ENCODE peak calls at places on chromosomes 13 and 19, in four cellular contexts. U is A673, L is upper lobe of left lung, D is sigmoid colon. V is an unnamed sample.
A peak's percentile ranks its signal among the peaks of the same experiment; 100 is the strongest.

GRCh38 chr13:71513414-71514063 is 353.5 kb downstream of the DACH1 start:
- DNase-seq in U (no peak), L (no peak), D (no peak), V (no peak)

GRCh38 chr13:94263038-94263437 is 216.4 kb downstream of the DCT start:
- DNase-seq in U (no peak), L (no peak), D (no peak), V (no peak)

GRCh38 chr19:3975637-3976087 is 4.8 kb upstream of the DAPK3 start:
- DNase-seq in U (no peak), L (no peak), D (no peak), V (no peak)

GRCh38 chr13:44052843-44053607 is 173.3 kb downstream of the LACC1 start:
- DNase-seq in U (no peak), L (peak; percentile 58), D (peak; percentile 62), V (no peak)

GRCh38 chr13:51659276-51660127 is 75.2 kb downstream of the WDFY2 start:
- DNase-seq in U (no peak), L (no peak), D (no peak), V (no peak)

GRCh38 chr19:53810891-53811290 is 13.2 kb downstream of the NLRP12 start:
- DNase-seq in U (no peak), L (no peak), D (no peak), V (no peak)

GRCh38 chr19:53912653-53913052 is 3.6 kb downstream of the CACNG7 start:
- DNase-seq in U (no peak), L (no peak), D (no peak), V (no peak)

GRCh38 chr13:72737033-72737432 is 9.3 kb downstream of the BORA start:
- DNase-seq in U (no peak), L (no peak), D (no peak), V (no peak)

GRCh38 chr19:35509018-35509652 is 4.3 kb downstream of the DMKN start:
- DNase-seq in U (no peak), L (peak; percentile 89), D (no peak), V (no peak)

GRCh38 chr13:99062593-99062992 is 84.7 kb upstream of the DOCK9 start:
- DNase-seq in U (peak; percentile 87), L (no peak), D (peak; percentile 74), V (no peak)

GRCh38 chr19:35403116-35403760 is 32.4 kb downstream of the GPR42 start:
- DNase-seq in U (no peak), L (no peak), D (no peak), V (no peak)

GRCh38 chr19:41263042-41263849 is 926 bp upstream of the HNRNPUL1 start:
- DNase-seq in U (no peak), L (peak; percentile 82), D (peak; percentile 89), V (peak; percentile 66)

DNA sequence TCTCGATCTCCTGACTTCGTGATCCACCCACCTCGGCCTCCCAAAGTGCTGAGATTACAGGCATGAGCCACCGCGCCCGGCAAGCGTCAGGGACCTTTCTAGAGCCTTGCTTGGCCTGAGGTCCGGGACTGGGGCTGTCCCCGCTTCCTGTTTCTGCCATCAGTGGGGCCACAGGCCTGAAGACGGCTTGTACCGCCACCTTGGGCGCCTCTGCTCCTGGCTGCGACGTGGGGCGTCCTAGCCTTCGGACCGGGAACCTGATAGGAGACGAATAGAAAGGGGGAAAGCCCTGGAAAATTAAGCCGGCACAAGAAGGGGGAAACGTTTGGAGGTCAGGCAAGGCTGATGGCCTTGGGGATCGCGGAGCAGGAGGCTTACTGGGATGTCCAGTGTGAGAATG is 35.1 kb downstream of the RNF6 start:
- DNase-seq in U (no peak), L (no peak), D (no peak), V (no peak)
- H3K4me3 ChIP-seq in U (peak overlapping the region; percentile 59), L (peak overlapping the region; percentile 77), D (peak overlapping the region; percentile 55), V (peak overlapping the region; percentile 60)

DNA sequence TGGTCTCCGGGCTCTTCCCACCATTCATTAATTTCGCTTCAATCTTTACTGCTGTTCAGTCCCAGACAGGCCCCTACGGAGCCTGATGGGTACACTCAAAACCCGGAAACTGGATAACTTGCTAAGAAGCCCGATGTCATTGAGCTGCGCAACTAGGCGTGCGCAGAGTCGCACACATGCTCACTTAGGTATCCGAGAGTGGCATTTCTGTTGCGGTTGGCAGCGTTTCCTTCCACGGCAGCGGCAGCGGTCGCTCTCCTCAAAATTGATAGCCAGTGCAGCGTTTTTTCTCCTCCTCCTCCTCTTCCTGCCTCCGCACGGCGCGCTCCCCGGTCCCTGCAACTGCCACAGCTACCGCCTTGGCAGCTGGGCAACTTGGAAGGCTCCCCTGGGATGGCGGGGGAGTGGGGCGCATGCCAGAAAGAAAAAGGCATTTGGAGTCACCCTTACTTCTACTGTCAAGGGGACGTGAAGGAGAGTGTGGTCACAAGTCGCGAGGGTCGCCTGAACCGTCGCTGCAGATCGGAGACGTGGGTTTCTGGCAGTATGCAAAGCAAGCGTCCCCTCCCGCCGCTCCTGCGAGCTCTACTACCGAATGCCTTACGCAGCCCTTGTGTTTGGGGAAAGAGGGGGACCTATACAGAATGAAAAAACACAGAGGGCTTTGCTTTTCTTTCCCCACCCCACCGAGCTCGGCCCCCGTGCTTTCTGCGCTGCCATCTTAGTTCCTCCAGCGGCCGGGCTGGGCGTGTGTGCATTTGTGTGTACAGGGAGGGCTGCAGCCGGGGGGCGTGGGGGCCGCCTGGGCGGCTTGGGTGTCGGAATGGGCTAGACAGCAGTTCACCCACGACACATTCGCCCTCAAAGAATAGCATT is 2.5 kb upstream of the MYCBP2 start:
- DNase-seq in U (peak; percentile 97), L (peak; percentile 93), D (peak; percentile 88), V (peak; percentile 61)
- H3K4me1 ChIP-seq in U (peaks cover 20% of the 10 kb centered on the region), L (peaks cover 27% of the 10 kb centered on the region), D (peaks cover 37% of the 10 kb centered on the region), V (peaks cover 8% of the 10 kb centered on the region)

DNA sequence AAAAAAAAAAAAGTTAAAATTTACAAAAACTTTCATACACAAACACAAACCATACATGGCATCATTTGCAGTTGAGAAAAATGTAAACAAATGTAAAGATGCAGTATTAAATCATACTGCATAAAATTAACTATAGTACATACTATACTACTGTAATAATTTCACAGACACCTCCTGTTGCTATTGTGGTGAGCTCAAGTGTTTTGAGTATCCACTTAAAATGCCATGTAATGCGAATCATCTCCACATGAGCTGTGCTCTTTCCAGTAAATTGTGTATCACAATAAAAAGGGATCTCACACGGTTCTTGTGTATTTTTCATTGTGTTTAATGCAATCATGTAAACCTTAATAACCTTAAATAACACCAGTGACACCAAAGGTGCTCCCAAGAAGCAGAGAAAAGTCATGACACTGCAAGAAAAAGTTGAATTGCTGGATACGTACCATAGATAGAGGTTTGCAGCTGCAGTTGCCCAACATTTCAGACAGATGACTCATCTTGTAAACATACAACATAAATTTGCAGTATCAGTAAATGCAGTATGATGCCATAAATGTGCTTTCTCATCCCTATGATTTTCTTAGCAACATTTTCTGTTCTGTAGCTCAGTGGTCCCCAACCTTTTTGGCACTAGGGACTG is 166.6 kb downstream of the RAP2A start:
- DNase-seq in U (peak; percentile 40), L (no peak), D (no peak), V (no peak)
- H3K27ac ChIP-seq in U (no peak overlapping the region), L (no peak overlapping the region), D (no peak overlapping the region), V (no peak overlapping the region)

GRCh38 chr19:7550987-7551761 is 15.7 kb downstream of the PNPLA6 start:
- DNase-seq in U (peak; percentile 73), L (peak; percentile 86), D (peak; percentile 90), V (peak; percentile 76)
- H3K4me3 ChIP-seq in U (no peak overlapping the region), L (peak overlapping the region; percentile 46), D (peak overlapping the region; percentile 23), V (no peak overlapping the region)

V was measured in breast epithelium.